ENCODE peak calls at places on chromosomes 12 and 14, in six cellular contexts. P is Peyer's patch, L is right lobe of liver, B is GM23248, A is A549, G is AG04450. K is an unnamed sample.

GRCh38 chr14:83173687-83174086 is 1640.0 kb upstream of the SEL1L start:
- DNase-seq in P (no peak), L (no peak), B (no peak), A (no peak), G (no peak), K (no peak)

GRCh38 chr14:83164016-83164415 is 1630.4 kb upstream of the SEL1L start:
- DNase-seq in P (no peak), L (no peak), B (peak; percentile 76), A (no peak), G (peak; percentile 85), K (no peak)

GRCh38 chr12:16076553-16076952 is 165.4 kb downstream of the DERA start:
- DNase-seq in P (no peak), L (no peak), B (peak; percentile 41), A (peak; percentile 28), G (no peak), K (no peak)

GRCh38 chr12:50070314-50071060 is 13.1 kb downstream of the ASIC1 start:
- DNase-seq in P (peak; percentile 76), L (peak; percentile 70), B (peak; percentile 85), A (peak; percentile 71), G (peak; percentile 81), K (peak; percentile 44)

GRCh38 chr12:11661491-11662085 is 12.1 kb downstream of the ETV6 start:
- DNase-seq in P (no peak), L (no peak), B (no peak), A (no peak), G (no peak), K (no peak)

GRCh38 chr14:100543471-100544455 is 43.5 kb downstream of the BEGAIN start:
- DNase-seq in P (no peak), L (no peak), B (no peak), A (no peak), G (no peak), K (no peak)

GRCh38 chr14:24224618-24225071 is 7.5 kb downstream of the NEDD8 start:
- DNase-seq in P (no peak), L (no peak), B (peak; percentile 83), A (no peak), G (peak; percentile 47), K (no peak)

GRCh38 chr12:70305794-70306193 is 60.3 kb upstream of the KCNMB4 start:
- DNase-seq in P (no peak), L (no peak), B (peak; percentile 25), A (no peak), G (peak; percentile 1), K (no peak)

GRCh38 chr14:104343294-104343625 is 204.9 kb downstream of the KIF26A start:
- DNase-seq in P (no peak), L (peak; percentile 9), B (no peak), A (no peak), G (no peak), K (no peak)

GRCh38 chr12:59742831-59743230 is 147.0 kb downstream of the SLC16A7 start:
- DNase-seq in P (no peak), L (no peak), B (peak; percentile 73), A (no peak), G (no peak), K (no peak)

GRCh38 chr12:80040075-80040738 is 59.1 kb upstream of the OTOGL start:
- DNase-seq in P (no peak), L (no peak), B (peak; percentile 36), A (no peak), G (no peak), K (no peak)

GRCh38 chr12:21941522-21942376 is 523 bp upstream of the ABCC9 start:
- DNase-seq in P (no peak), L (peak; percentile 78), B (peak; percentile 90), A (no peak), G (no peak), K (no peak)
- H3K27ac ChIP-seq in P (peak overlapping the region; percentile 6), L (peak overlapping the region; percentile 94), B (peak overlapping the region; percentile 68), A (no peak overlapping the region), G (peak overlapping the region; percentile 47), K (no peak overlapping the region)

DNA sequence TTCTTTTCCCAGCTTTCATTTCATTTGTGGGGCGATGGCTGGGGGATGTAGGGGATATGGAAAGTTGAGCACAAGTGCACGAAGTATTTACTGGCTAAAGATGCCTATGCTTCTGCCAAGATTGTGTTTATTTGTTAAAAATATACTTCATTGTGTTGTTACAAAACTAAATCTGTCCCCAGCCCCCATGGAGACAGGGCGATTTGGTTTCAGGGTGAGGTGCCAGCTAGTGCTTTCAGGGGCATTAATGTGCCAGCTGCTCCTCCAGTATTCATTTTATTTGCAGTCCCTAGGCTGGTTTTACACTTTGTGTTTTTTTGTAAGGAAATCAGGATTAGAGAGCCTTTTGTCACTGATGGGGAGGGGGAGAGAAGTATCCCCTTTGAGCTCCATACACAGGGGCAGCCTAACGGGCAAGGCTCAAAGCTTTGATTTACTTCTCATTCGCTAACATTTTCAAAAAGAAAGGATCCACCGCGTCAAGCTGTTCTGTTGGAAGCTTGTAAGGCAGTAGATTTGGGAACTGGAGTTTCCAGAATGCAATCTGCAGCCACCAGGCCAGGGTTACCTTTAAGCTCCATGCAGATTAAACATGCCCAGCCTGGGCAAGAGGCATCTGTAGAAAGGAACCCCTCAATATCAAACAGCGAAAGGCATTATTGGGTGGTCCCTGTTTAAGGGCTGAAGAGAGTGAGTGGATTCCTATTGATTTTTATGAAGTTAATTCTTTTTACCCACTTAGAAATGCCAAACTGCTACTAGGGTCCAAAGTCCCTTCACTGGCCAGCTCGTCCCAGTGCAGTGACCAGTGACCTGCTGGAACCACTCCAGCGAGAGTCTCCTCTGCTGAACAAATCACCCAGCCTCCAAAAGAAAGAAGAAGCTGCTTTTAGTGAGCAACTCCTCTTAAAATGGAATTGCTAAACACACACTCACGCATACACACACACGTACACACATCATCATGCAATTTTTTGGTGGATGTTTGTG is 198.5 kb upstream of the PLEKHG7 start:
- DNase-seq in P (no peak), L (peak; percentile 88), B (no peak), A (no peak), G (no peak), K (no peak)
- H3K27ac ChIP-seq in P (peak overlapping the region; percentile 75), L (peak overlapping the region; percentile 92), B (no peak overlapping the region), A (peak overlapping the region; percentile 36), G (no peak overlapping the region), K (no peak overlapping the region)

GRCh38 chr14:31263485-31264133 is 56.0 kb upstream of the HECTD1 start:
- DNase-seq in P (no peak), L (peak; percentile 50), B (peak; percentile 99), A (peak; percentile 57), G (peak; percentile 99), K (no peak)
- H3K27ac ChIP-seq in P (no peak overlapping the region), L (peak overlapping the region; percentile 19), B (peak overlapping the region; percentile 72), A (peak overlapping the region; percentile 27), G (peak overlapping the region; percentile 94), K (no peak overlapping the region)

GRCh38 chr12:27334721-27335082 is 2.1 kb downstream of the BMAL2 start:
- DNase-seq in P (no peak), L (no peak), B (no peak), A (no peak), G (no peak), K (no peak)
- H3K27ac ChIP-seq in P (no peak overlapping the region), L (peak overlapping the region; percentile 84), B (no peak overlapping the region), A (no peak overlapping the region), G (no peak overlapping the region), K (no peak overlapping the region)

GRCh38 chr12:88752183-88752582 is 171.9 kb upstream of the KITLG start:
- DNase-seq in P (no peak), L (no peak), B (no peak), A (no peak), G (no peak), K (no peak)

GRCh38 chr12:88753707-88754106 is 173.4 kb upstream of the KITLG start:
- DNase-seq in P (no peak), L (no peak), B (no peak), A (no peak), G (no peak), K (no peak)

GRCh38 chr12:88756153-88756552 is 175.9 kb upstream of the KITLG start:
- DNase-seq in P (no peak), L (no peak), B (no peak), A (no peak), G (no peak), K (no peak)

GRCh38 chr12:88750867-88751543 is 170.7 kb upstream of the KITLG start:
- DNase-seq in P (no peak), L (no peak), B (no peak), A (no peak), G (no peak), K (no peak)

DNA sequence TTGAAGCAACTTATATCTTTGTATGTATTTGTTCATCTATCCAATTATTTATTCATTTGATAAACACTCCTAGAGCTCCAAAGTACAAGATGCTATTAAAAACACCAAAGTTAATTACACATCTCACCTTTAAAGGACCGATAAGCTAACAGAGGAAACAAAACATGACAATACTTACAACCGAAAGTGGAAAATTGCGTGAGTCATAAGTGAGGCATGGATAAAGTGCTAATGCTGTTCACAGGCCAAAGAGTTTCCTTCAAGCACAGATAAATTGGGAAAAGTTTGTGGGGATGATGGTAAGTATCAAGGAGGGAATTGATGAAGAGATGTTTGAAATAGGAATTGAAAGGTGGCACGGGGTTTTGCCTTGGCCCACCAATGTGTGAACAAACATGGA is 172.8 kb upstream of the KITLG start:
- DNase-seq in P (no peak), L (no peak), B (peak; percentile 78), A (no peak), G (no peak), K (no peak)
- H3K27ac ChIP-seq in P (no peak overlapping the region), L (no peak overlapping the region), B (no peak overlapping the region), A (no peak overlapping the region), G (no peak overlapping the region), K (no peak overlapping the region)

DNA sequence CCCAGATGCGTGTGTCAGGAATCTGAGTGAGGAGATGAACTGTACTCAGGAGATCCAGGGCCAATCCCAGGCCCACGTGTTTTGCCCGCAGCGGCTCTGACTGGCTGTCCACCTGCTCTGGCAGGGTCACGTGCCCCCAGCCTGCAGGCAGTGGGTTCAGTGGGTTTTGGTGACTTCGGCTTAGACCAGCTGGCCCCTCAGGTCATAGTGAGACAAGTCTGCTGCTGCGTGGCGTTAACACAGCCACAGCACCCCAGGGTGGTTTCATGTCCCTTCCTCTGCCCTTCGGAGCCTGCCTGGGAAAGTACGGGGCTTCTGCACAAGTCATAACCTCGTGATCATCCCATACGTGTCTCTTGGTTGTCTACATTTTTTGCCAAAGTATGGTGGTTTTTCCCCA is 2.6 kb downstream of the FBRSL1 start:
- DNase-seq in P (no peak), L (no peak), B (no peak), A (no peak), G (no peak), K (no peak)
- H3K27ac ChIP-seq in P (no peak overlapping the region), L (no peak overlapping the region), B (no peak overlapping the region), A (no peak overlapping the region), G (no peak overlapping the region), K (no peak overlapping the region)

DNA sequence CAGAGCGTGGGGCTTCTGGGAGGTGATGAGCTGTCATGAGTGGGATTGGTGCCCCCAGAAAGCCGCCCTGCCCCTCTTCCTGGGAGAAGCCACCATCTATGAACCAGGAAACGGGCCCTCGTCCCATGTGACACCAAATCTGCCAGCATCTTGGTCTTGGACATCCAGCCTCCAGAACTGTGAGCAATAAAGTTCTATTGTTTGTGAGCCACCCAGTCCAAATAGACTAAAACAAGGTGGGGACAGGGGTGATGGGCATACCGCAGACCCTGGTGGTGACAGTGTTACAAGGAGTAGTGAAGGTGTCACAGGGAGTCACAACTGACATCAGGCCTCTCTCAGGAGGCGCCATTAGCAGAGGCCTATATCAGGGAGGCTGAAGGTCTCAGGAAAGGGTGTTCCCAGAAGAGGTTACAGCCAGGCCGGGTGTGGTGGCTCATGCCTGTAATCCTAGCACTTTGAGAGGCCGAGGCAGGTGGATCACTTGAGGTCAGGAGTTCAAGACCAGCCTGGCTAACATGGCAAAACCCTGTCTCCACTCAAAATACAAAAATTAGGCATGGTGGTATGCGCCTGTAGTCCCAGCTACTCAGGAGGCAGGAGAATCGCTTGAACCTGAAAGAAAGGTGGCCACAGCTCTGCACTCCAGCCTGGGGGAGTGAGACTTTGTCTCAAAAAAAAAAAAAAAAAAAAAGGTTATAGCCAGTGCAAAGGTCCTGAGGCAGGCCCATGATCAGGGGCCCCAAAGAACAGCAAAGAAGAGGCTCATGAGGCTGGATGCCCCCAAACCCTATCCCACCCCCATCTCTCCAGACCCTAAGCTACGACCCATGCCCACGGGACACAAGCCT is 53.0 kb downstream of the NCOR2 start:
- DNase-seq in P (no peak), L (no peak), B (no peak), A (no peak), G (no peak), K (no peak)
- H3K27ac ChIP-seq in P (no peak overlapping the region), L (no peak overlapping the region), B (no peak overlapping the region), A (no peak overlapping the region), G (peak overlapping the region; percentile 11), K (no peak overlapping the region)

K was measured in CD4-positive, CD25-positive, alpha-beta regulatory T cell.